ENCODE peak calls at places on chromosomes 6 and 20, in five cellular contexts. N is sigmoid colon, R is adrenal gland, F is body of pancreas, X is stomach. B is an unnamed sample.

GRCh38 chr6:35716798-35717197 is 20.0 kb upstream of the ARMC12 start:
- DNase-seq in N (no peak), R (no peak), F (no peak), X (no peak), B (no peak)

GRCh38 chr6:118739976-118740771 is 88.8 kb upstream of the CEP85L start:
- DNase-seq in N (no peak), R (no peak), F (no peak), X (no peak), B (no peak)

GRCh38 chr6:57261896-57262295 is 39.8 kb upstream of the RAB23 start:
- DNase-seq in N (no peak), R (no peak), F (no peak), X (no peak), B (no peak)

GRCh38 chr6:159163901-159164370 is 5.3 kb upstream of the FNDC1 start:
- DNase-seq in N (no peak), R (no peak), F (peak), X (no peak), B (no peak)

GRCh38 chr20:48015943-48016723 is 230.9 kb upstream of the SULF2 start:
- DNase-seq in N (no peak), R (peak), F (no peak), X (no peak), B (no peak)

GRCh38 chr20:3766832-3767433 is 620 bp downstream of the ADISSP start:
- DNase-seq in N (peak), R (peak), F (no peak), X (no peak), B (no peak)

GRCh38 chr20:31517373-31517772 is 3.1 kb downstream of the HM13 start:
- DNase-seq in N (no peak), R (peak), F (peak), X (peak), B (no peak)

GRCh38 chr6:35550437-35550836 is 37.7 kb upstream of the TULP1 start:
- DNase-seq in N (no peak), R (no peak), F (no peak), X (no peak), B (no peak)

GRCh38 chr20:1330075-1330830 is 1.3 kb upstream of the SDCBP2 start:
- DNase-seq in N (peak), R (peak), F (peak), X (peak), B (peak)

GRCh38 chr6:45721665-45722064 is 294.0 kb downstream of the CLIC5 start:
- DNase-seq in N (no peak), R (no peak), F (no peak), X (no peak), B (no peak)

GRCh38 chr6:110329348-110329728 is 28.8 kb downstream of the METTL24 start:
- DNase-seq in N (peak), R (no peak), F (peak), X (no peak), B (no peak)

GRCh38 chr20:13348301-13349239 is 127.5 kb downstream of the ISM1 start:
- DNase-seq in N (no peak), R (no peak), F (no peak), X (no peak), B (no peak)

GRCh38 chr6:12440981-12441380 is 150.8 kb downstream of the EDN1 start:
- DNase-seq in N (no peak), R (no peak), F (no peak), X (no peak), B (no peak)

GRCh38 chr20:9218412-9219001 is 149.6 kb downstream of the PLCB4 start:
- DNase-seq in N (no peak), R (peak), F (no peak), X (no peak), B (no peak)

GRCh38 chr6:142275146-142276006 is 26.4 kb upstream of the ADGRG6 start:
- DNase-seq in N (no peak), R (no peak), F (no peak), X (no peak), B (no peak)

GRCh38 chr6:128487746-128488145 is 32.7 kb downstream of the PTPRK start:
- DNase-seq in N (no peak), R (no peak), F (no peak), X (no peak), B (no peak)

GRCh38 chr6:105483492-105483891 is 80.6 kb upstream of the PREP start:
- DNase-seq in N (no peak), R (peak), F (no peak), X (no peak), B (no peak)

GRCh38 chr20:57212890-57213276 is 53.6 kb downstream of the BMP7 start:
- DNase-seq in N (no peak), R (no peak), F (no peak), X (no peak), B (no peak)

GRCh38 chr6:83221886-83222479 is 28.8 kb downstream of the RWDD2A start:
- DNase-seq in N (no peak), R (no peak), F (no peak), X (no peak), B (no peak)

GRCh38 chr6:157135691-157136090 is 187.6 kb downstream of the TMEM242 start:
- DNase-seq in N (no peak), R (no peak), F (no peak), X (no peak), B (no peak)

GRCh38 chr20:41437836-41438235 is 71.2 kb upstream of the EMILIN3 start:
- DNase-seq in N (no peak), R (no peak), F (no peak), X (no peak), B (no peak)

GRCh38 chr20:23152308-23152892 is 66.3 kb upstream of the CD93 start:
- DNase-seq in N (peak), R (peak), F (peak), X (peak), B (no peak)

GRCh38 chr20:36109251-36109947 is 45.1 kb upstream of the EPB41L1 start:
- DNase-seq in N (no peak), R (no peak), F (no peak), X (no peak), B (no peak)

GRCh38 chr20:40390654-40391053 is 298.4 kb downstream of the MAFB start:
- DNase-seq in N (no peak), R (no peak), F (no peak), X (no peak), B (no peak)

GRCh38 chr6:38179794-38180430 is 360.4 kb downstream of the ZFAND3 start:
- DNase-seq in N (no peak), R (no peak), F (no peak), X (peak), B (peak)

GRCh38 chr6:130202782-130203181 is 20.0 kb downstream of the SAMD3 start:
- DNase-seq in N (no peak), R (no peak), F (no peak), X (no peak), B (no peak)

GRCh38 chr6:158697798-158698197 is 47.9 kb downstream of the SYTL3 start:
- DNase-seq in N (no peak), R (no peak), F (no peak), X (no peak), B (peak)

GRCh38 chr20:51831891-51832675 is 29.8 kb upstream of the SALL4 start:
- DNase-seq in N (no peak), R (no peak), F (no peak), X (no peak), B (no peak)

GRCh38 chr20:36315545-36316351 is 9.6 kb downstream of the DLGAP4 start:
- DNase-seq in N (peak), R (no peak), F (no peak), X (no peak), B (peak)

GRCh38 chr6:129684903-129685639 is 24.9 kb downstream of the ARHGAP18 start:
- DNase-seq in N (no peak), R (no peak), F (peak), X (no peak), B (no peak)

GRCh38 chr6:18148304-18149025 is 6.4 kb downstream of the TPMT start:
- DNase-seq in N (no peak), R (peak), F (no peak), X (no peak), B (no peak)

GRCh38 chr6:163630096-163630495 is 215.6 kb downstream of the QKI start:
- DNase-seq in N (no peak), R (no peak), F (no peak), X (no peak), B (no peak)

GRCh38 chr6:81890846-81891245 is 138.4 kb upstream of the TENT5A start:
- DNase-seq in N (no peak), R (no peak), F (no peak), X (no peak), B (no peak)

GRCh38 chr20:1357921-1358671 is 29.2 kb upstream of the SDCBP2 start:
- DNase-seq in N (no peak), R (no peak), F (no peak), X (no peak), B (no peak)

GRCh38 chr6:8237668-8238067 is 135.3 kb upstream of the EEF1E1 start:
- DNase-seq in N (no peak), R (no peak), F (no peak), X (no peak), B (no peak)

GRCh38 chr6:105346052-105346451 is 56.8 kb downstream of the PREP start:
- DNase-seq in N (no peak), R (no peak), F (no peak), X (no peak), B (no peak)

GRCh38 chr20:324177-325042 is 942 bp upstream of the SOX12 start:
- DNase-seq in N (peak), R (peak), F (peak), X (peak), B (peak)

GRCh38 chr20:4173142-4173541 is 157.8 kb upstream of the RNF24 start:
- DNase-seq in N (no peak), R (no peak), F (no peak), X (no peak), B (no peak)

DNA sequence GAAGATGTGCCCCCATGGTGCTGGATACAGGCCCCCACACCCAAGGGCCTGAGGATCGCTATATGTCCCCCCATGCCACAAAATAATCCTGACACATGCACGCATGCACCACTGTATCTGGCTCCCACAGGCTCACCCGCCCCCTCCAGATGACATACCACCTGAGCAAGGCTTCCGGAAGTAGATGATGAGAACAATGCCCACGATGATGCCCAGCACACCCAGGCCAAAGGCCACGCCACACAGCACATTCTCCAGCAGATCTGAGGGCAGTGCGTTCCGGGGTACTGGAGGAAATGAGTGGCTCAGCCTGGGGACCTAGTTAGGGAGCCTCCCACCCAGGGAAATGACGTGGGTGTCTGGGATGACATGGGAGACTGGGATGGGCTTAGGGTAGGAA is 3.8 kb downstream of the HLA-DMA start:
- DNase-seq in N (no peak), R (no peak), F (no peak), X (no peak), B (no peak)
- TF ChIP-seq POLR2A in N (no peak), R (no peak), F (no peak), X (no peak), B (no peak)

DNA sequence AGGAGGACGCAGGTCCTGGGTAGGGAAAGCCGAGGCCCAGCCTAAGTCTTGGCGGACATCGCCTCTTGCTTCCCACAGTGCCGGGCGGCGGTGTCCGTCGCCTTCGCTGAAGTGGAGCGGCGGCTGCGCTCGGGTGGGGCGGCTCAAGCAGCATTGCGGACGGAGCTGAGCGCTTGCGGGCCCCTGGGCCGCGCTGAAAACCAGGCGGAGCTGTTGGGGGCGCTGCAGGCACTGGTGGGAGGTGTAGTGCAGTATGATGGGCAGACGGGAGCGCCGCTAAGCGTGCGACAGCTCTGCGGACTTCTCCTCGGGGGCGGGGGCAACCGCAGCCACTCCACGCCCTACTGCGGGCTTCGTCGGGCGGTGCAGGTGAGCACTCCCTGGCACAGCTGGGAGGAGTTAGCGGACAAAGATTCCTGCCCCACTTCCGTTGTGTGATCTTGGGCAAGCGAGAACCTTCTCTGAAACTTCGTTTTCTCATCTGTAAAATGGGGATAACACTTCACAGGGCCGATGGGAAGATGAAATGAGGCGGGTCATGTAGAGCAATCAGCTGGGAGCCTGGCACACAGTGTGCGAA is 4.3 kb downstream of the PRSS16 start:
- DNase-seq in N (no peak), R (peak), F (peak), X (peak), B (peak)
- TF ChIP-seq POLR2A in N (no peak), R (no peak), F (peak), X (peak), B (no peak)

DNA sequence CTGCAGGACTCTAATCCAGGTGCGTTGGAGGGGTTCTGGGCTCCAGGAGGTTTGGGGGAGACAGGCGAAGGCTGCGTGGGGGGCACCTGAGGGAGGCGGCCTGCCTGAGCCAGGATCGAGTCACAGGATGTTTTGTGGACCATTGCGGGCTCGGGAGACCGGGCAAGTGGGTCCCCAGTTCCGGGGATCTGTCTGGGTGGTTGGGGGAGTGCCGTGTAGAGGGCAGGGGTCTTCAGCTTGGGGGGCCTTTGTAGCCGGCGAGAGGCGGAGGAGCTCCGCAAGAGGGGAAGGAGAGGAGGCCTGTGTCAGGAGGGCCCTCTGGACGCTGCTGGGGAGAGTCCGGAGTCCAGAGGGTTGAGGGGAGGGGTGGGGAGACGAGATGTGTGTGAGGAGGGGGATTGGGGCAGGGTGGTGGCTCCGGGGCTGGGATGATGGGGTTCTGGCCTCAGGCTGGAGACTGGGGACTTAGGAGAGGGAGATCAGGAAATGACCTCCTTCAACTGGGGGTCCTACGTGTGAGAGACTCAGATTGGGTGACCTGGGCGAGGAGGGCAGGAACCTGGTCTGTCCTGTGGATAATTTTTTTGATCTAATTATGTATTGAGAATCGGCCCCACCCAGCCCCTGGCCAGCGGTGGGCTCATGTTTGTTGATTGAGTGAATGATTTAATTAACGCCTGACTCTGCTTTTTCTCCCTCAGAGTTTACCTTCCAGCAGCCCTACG is 505 bp downstream of the SNAI1 start:
- DNase-seq in N (no peak), R (no peak), F (no peak), X (no peak), B (no peak)
- TF ChIP-seq POLR2A in N (peak), R (no peak), F (no peak), X (no peak), B (no peak)

GRCh38 chr6:36862164-36862847 is 12.3 kb downstream of the PPIL1 start:
- DNase-seq in N (no peak), R (no peak), F (no peak), X (no peak), B (no peak)
- TF ChIP-seq POLR2A in N (no peak), R (no peak), F (no peak), X (no peak), B (no peak)

GRCh38 chr20:34825530-34826362 is at the start of gene NCOA6:
- DNase-seq in N (peak), R (peak), F (peak), X (peak), B (peak)

GRCh38 chr20:34820805-34821578 is 4.5 kb downstream of the NCOA6 start:
- DNase-seq in N (no peak), R (no peak), F (no peak), X (no peak), B (no peak)

GRCh38 chr20:34829191-34829590 is 3.7 kb upstream of the NCOA6 start:
- DNase-seq in N (no peak), R (no peak), F (no peak), X (no peak), B (no peak)

GRCh38 chr20:34824026-34824860 is 1.2 kb downstream of the NCOA6 start:
- DNase-seq in N (peak), R (peak), F (peak), X (peak), B (peak)

GRCh38 chr20:34824861-34825529 is 456 bp downstream of the NCOA6 start:
- DNase-seq in N (peak), R (peak), F (peak), X (peak), B (peak)
- TF ChIP-seq POLR2A in N (no peak), R (no peak), F (no peak), X (no peak), B (no peak)

GRCh38 chr6:98946266-98946817 is 1.4 kb downstream of the FBXL4 start:
- DNase-seq in N (no peak), R (no peak), F (no peak), X (no peak), B (no peak)

GRCh38 chr6:98949589-98949988 is 1.8 kb upstream of the FBXL4 start:
- DNase-seq in N (no peak), R (no peak), F (no peak), X (no peak), B (no peak)

GRCh38 chr6:98945311-98946005 is 2.3 kb downstream of the FBXL4 start:
- DNase-seq in N (no peak), R (no peak), F (no peak), X (no peak), B (no peak)

GRCh38 chr6:98946877-98947410 is 802 bp downstream of the FBXL4 start:
- DNase-seq in N (no peak), R (peak), F (peak), X (peak), B (peak)

GRCh38 chr6:98947411-98948292 is at the start of gene FBXL4:
- DNase-seq in N (peak), R (peak), F (peak), X (peak), B (peak)
- TF ChIP-seq POLR2A in N (peak), R (peak), F (peak), X (peak), B (no peak)

GRCh38 chr20:62119591-62120364 is 2.5 kb upstream of the LSM14B start:
- DNase-seq in N (no peak), R (no peak), F (peak), X (no peak), B (no peak)

GRCh38 chr20:62120365-62120762 is 1.9 kb upstream of the LSM14B start:
- DNase-seq in N (no peak), R (no peak), F (no peak), X (no peak), B (no peak)

GRCh38 chr20:62121776-62122658 is at the start of gene LSM14B:
- DNase-seq in N (peak), R (peak), F (peak), X (peak), B (peak)

GRCh38 chr20:62122659-62123449 is 579 bp downstream of the LSM14B start:
- DNase-seq in N (peak), R (peak), F (peak), X (peak), B (peak)

GRCh38 chr20:62120990-62121775 is 1.1 kb upstream of the LSM14B start:
- DNase-seq in N (peak), R (peak), F (peak), X (no peak), B (no peak)
- TF ChIP-seq POLR2A in N (peak), R (peak), F (peak), X (no peak), B (no peak)

DNA sequence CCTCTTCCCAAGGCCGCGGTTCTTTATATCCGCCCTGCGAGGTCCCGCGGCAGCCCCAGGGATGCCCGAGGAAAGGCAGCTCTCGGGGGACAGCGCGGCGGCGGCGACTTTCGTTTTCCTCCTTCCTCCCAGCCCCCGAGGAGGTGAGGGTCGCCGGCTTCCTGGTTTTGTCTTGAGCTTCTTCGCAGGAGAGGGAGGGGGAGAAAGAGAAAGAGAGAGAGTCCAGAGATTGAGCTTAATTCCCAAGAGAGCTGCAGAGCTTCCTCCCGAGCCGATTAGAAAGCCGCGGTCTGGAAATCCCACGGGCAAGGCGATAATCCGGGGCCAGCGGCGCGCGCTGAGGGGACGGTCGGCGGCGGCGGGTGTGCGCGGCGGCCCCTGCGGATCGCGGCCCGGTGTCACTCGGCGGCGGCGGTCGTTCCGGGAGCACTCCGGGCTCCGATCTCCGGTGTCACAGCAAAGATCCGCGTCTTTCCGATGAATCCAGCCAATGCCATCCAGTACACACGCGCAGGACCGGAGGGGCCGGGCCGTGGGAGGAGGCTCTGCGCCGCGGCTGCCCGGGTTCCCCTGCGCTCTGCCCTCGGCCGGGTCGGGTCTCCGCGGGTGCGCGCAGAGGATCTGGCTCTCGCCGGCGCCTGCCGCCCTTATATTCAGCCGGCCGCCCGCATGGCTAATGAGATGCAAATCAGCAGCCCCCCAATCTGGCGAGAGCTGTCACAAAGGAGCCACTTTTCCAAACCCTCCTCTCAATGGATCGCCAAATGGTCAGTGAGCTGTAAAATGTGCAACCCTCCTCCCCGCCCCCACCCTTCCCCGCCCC is at the start of gene DLL1:
- DNase-seq in N (peak), R (peak), F (peak), X (peak), B (peak)
- TF ChIP-seq POLR2A in N (no peak), R (peak), F (peak), X (no peak), B (peak)